ENCODE peak calls at places on chromosomes 6 and 20, in four cellular contexts. One of them, this sample, is unnamed.

GRCh38 chr6:14231546-14232280 is 114.1 kb downstream of the CD83 start:
- DNase-seq in body of pancreas: peak; percentile 57
- DNase-seq in adrenal gland: no peak
- DNase-seq in tibial nerve: no peak
- DNase-seq in this sample: no peak

GRCh38 chr6:167094436-167094819 is 28.5 kb upstream of the CCR6 start:
- DNase-seq in body of pancreas: no peak
- DNase-seq in adrenal gland: no peak
- DNase-seq in tibial nerve: no peak
- DNase-seq in this sample: peak; percentile 74

GRCh38 chr20:22491188-22491500 is 93.2 kb downstream of the FOXA2 start:
- DNase-seq in body of pancreas: no peak
- DNase-seq in adrenal gland: no peak
- DNase-seq in tibial nerve: no peak
- DNase-seq in this sample: no peak

GRCh38 chr20:34744340-34744739 is 40.2 kb downstream of the TP53INP2 start:
- DNase-seq in body of pancreas: no peak
- DNase-seq in adrenal gland: no peak
- DNase-seq in tibial nerve: no peak
- DNase-seq in this sample: no peak

GRCh38 chr6:159594750-159595117 is 98.3 kb downstream of the SOD2 start:
- DNase-seq in body of pancreas: no peak
- DNase-seq in adrenal gland: no peak
- DNase-seq in tibial nerve: no peak
- DNase-seq in this sample: no peak

GRCh38 chr6:45965787-45966186 is 49.9 kb downstream of the CLIC5 start:
- DNase-seq in body of pancreas: no peak
- DNase-seq in adrenal gland: no peak
- DNase-seq in tibial nerve: no peak
- DNase-seq in this sample: no peak

GRCh38 chr6:89297695-89298351 is 17.3 kb downstream of the GABRR2 start:
- DNase-seq in body of pancreas: no peak
- DNase-seq in adrenal gland: peak; percentile 52
- DNase-seq in tibial nerve: no peak
- DNase-seq in this sample: no peak

GRCh38 chr20:36400901-36401300 is 94.8 kb downstream of the DLGAP4 start:
- DNase-seq in body of pancreas: no peak
- DNase-seq in adrenal gland: no peak
- DNase-seq in tibial nerve: no peak
- DNase-seq in this sample: no peak

GRCh38 chr20:21436186-21436585 is 38.9 kb upstream of the NKX2-4 start:
- DNase-seq in body of pancreas: no peak
- DNase-seq in adrenal gland: no peak
- DNase-seq in tibial nerve: no peak
- DNase-seq in this sample: no peak

GRCh38 chr6:69022991-69023390 is 387.9 kb downstream of the ADGRB3 start:
- DNase-seq in body of pancreas: no peak
- DNase-seq in adrenal gland: no peak
- DNase-seq in tibial nerve: no peak
- DNase-seq in this sample: no peak

GRCh38 chr20:7859371-7859802 is 80.9 kb downstream of the HAO1 start:
- DNase-seq in body of pancreas: peak; percentile 20
- DNase-seq in adrenal gland: no peak
- DNase-seq in tibial nerve: no peak
- DNase-seq in this sample: no peak

GRCh38 chr6:106519460-106520394 is 109.6 kb downstream of the RTN4IP1 start:
- DNase-seq in body of pancreas: no peak
- DNase-seq in adrenal gland: peak; percentile 21
- DNase-seq in tibial nerve: no peak
- DNase-seq in this sample: no peak

GRCh38 chr6:34514112-34514511 is 42.0 kb downstream of the SPDEF start:
- DNase-seq in body of pancreas: no peak
- DNase-seq in adrenal gland: no peak
- DNase-seq in tibial nerve: no peak
- DNase-seq in this sample: no peak

GRCh38 chr6:89724981-89725380 is 86.4 kb upstream of the LYRM2 start:
- DNase-seq in body of pancreas: no peak
- DNase-seq in adrenal gland: no peak
- DNase-seq in tibial nerve: no peak
- DNase-seq in this sample: no peak

GRCh38 chr6:150005761-150006651 is 19.3 kb downstream of the RAET1L start:
- DNase-seq in body of pancreas: no peak
- DNase-seq in adrenal gland: no peak
- DNase-seq in tibial nerve: no peak
- DNase-seq in this sample: peak; percentile 84

GRCh38 chr20:48284837-48285236 is 499.6 kb upstream of the SULF2 start:
- DNase-seq in body of pancreas: no peak
- DNase-seq in adrenal gland: no peak
- DNase-seq in tibial nerve: no peak
- DNase-seq in this sample: no peak

GRCh38 chr6:170074435-170074834 is 216.4 kb downstream of the DLL1 start:
- DNase-seq in body of pancreas: peak; percentile 2
- DNase-seq in adrenal gland: no peak
- DNase-seq in tibial nerve: no peak
- DNase-seq in this sample: no peak

GRCh38 chr6:65707134-65707826 is at the start of gene EYS:
- DNase-seq in body of pancreas: no peak
- DNase-seq in adrenal gland: no peak
- DNase-seq in tibial nerve: no peak
- DNase-seq in this sample: no peak

GRCh38 chr6:143270026-143270425 is 180.5 kb downstream of the ADAT2 start:
- DNase-seq in body of pancreas: no peak
- DNase-seq in adrenal gland: no peak
- DNase-seq in tibial nerve: no peak
- DNase-seq in this sample: no peak

GRCh38 chr6:34630040-34630439 is 66.5 kb downstream of the ILRUN start:
- DNase-seq in body of pancreas: no peak
- DNase-seq in adrenal gland: no peak
- DNase-seq in tibial nerve: no peak
- DNase-seq in this sample: no peak

GRCh38 chr6:155195903-155196302 is 67.9 kb upstream of the CLDN20 start:
- DNase-seq in body of pancreas: no peak
- DNase-seq in adrenal gland: no peak
- DNase-seq in tibial nerve: no peak
- DNase-seq in this sample: no peak

GRCh38 chr20:36632487-36633284 is 13.3 kb downstream of the SLA2 start:
- DNase-seq in body of pancreas: peak; percentile 20
- DNase-seq in adrenal gland: no peak
- DNase-seq in tibial nerve: no peak
- DNase-seq in this sample: no peak

GRCh38 chr6:113271437-113271836 is 585.7 kb upstream of the MARCKS start:
- DNase-seq in body of pancreas: no peak
- DNase-seq in adrenal gland: no peak
- DNase-seq in tibial nerve: no peak
- DNase-seq in this sample: no peak

GRCh38 chr6:21593412-21593926 is at the start of gene SOX4:
- DNase-seq in body of pancreas: peak; percentile 97
- DNase-seq in adrenal gland: peak; percentile 95
- DNase-seq in tibial nerve: peak; percentile 77
- DNase-seq in this sample: no peak
- TF ChIP-seq POLR2A in body of pancreas: peak; percentile 97
- TF ChIP-seq POLR2A in adrenal gland: peak; percentile 71
- TF ChIP-seq POLR2A in tibial nerve: peak; percentile 82
- TF ChIP-seq POLR2A in this sample: peak; percentile 89

DNA sequence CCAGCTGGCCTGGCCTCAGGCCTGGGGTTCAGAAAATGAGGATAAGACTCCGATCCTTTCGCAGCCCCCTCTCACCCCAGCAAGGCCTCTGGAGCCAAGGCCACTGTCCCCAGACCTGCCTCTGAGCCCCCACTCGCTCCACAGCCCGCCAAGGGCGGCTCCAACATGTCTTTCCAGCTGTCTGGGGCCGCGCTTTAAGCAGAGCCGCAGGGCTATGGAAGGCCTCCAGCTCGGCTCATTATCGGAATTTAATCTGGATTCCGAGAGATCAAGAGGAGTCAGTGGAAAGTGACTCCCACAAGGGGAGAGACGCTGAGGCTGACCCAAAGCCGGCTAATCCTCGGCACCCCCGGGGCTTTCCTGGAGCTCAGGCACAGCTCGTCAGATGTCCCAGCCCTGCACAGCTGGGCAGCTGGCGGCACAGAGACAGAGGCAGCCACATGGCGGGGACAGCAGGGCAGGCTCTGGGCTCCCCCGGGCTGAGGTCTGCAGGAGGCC is 41.8 kb downstream of the BMP7 start:
- DNase-seq in body of pancreas: no peak
- DNase-seq in adrenal gland: no peak
- DNase-seq in tibial nerve: no peak
- DNase-seq in this sample: no peak
- H3K27ac ChIP-seq in body of pancreas: no peak overlapping the region
- H3K27ac ChIP-seq in adrenal gland: no peak overlapping the region
- H3K27ac ChIP-seq in tibial nerve: peak overlapping the region; percentile 73
- H3K27ac ChIP-seq in this sample: no peak overlapping the region

GRCh38 chr6:39786636-39787035 is 5.5 kb upstream of the DAAM2 start:
- DNase-seq in body of pancreas: no peak
- DNase-seq in adrenal gland: no peak
- DNase-seq in tibial nerve: no peak
- DNase-seq in this sample: no peak
- TF ChIP-seq POLR2A in body of pancreas: no peak
- TF ChIP-seq POLR2A in adrenal gland: no peak
- TF ChIP-seq POLR2A in tibial nerve: no peak
- TF ChIP-seq POLR2A in this sample: no peak

GRCh38 chr6:125357515-125358256 is 55.9 kb upstream of the HDDC2 start:
- DNase-seq in body of pancreas: no peak
- DNase-seq in adrenal gland: peak; percentile 22
- DNase-seq in tibial nerve: no peak
- DNase-seq in this sample: no peak
- H3K27ac ChIP-seq in body of pancreas: no peak overlapping the region
- H3K27ac ChIP-seq in adrenal gland: no peak overlapping the region
- H3K27ac ChIP-seq in tibial nerve: no peak overlapping the region
- H3K27ac ChIP-seq in this sample: no peak overlapping the region

GRCh38 chr6:109690740-109691687 is at the start of the genes AK9 and FIG4:
- DNase-seq in body of pancreas: peak; percentile 94
- DNase-seq in adrenal gland: peak; percentile 92
- DNase-seq in tibial nerve: peak; percentile 84
- DNase-seq in this sample: peak; percentile 95
- TF ChIP-seq POLR2A in body of pancreas: peak; percentile 81
- TF ChIP-seq POLR2A in adrenal gland: no peak
- TF ChIP-seq POLR2A in tibial nerve: peak; percentile 62
- TF ChIP-seq POLR2A in this sample: no peak